ENCODE peak calls at places on chromosomes 11 and 22, in nine cellular contexts. One of them, this sample, is unnamed.

GRCh38 chr11:113415343-113415742 is 27.8 kb downstream of the ANKK1 start:
- DNase-seq in kidney epithelial cell: no peak
- DNase-seq in fibroblast of mammary gland: no peak
- DNase-seq in HFFc6: no peak
- DNase-seq in activated B cell treated with CpG ODN at 0.5 μM for 24 hours: no peak
- DNase-seq in fibroblast of villous mesenchyme: no peak
- DNase-seq in cardiac muscle cell: no peak
- DNase-seq in heart right ventricle: no peak
- DNase-seq in chondrocyte: no peak
- DNase-seq in this sample: no peak

GRCh38 chr11:47412152-47412746 is 3.9 kb downstream of the SLC39A13 start:
- DNase-seq in kidney epithelial cell: no peak
- DNase-seq in fibroblast of mammary gland: peak; percentile 51
- DNase-seq in HFFc6: peak; percentile 39
- DNase-seq in activated B cell treated with CpG ODN at 0.5 μM for 24 hours: peak; percentile 60
- DNase-seq in fibroblast of villous mesenchyme: no peak
- DNase-seq in cardiac muscle cell: peak; percentile 68
- DNase-seq in heart right ventricle: no peak
- DNase-seq in chondrocyte: no peak
- DNase-seq in this sample: peak; percentile 53

GRCh38 chr11:6736495-6737121 is 35.2 kb downstream of the OR2AG2 start:
- DNase-seq in kidney epithelial cell: no peak
- DNase-seq in fibroblast of mammary gland: peak; percentile 39
- DNase-seq in HFFc6: no peak
- DNase-seq in activated B cell treated with CpG ODN at 0.5 μM for 24 hours: no peak
- DNase-seq in fibroblast of villous mesenchyme: no peak
- DNase-seq in cardiac muscle cell: no peak
- DNase-seq in heart right ventricle: no peak
- DNase-seq in chondrocyte: no peak
- DNase-seq in this sample: no peak

GRCh38 chr22:45997077-45997774 is 20.3 kb upstream of the WNT7B start:
- DNase-seq in kidney epithelial cell: peak; percentile 72
- DNase-seq in fibroblast of mammary gland: peak; percentile 99
- DNase-seq in HFFc6: peak; percentile 95
- DNase-seq in activated B cell treated with CpG ODN at 0.5 μM for 24 hours: no peak
- DNase-seq in fibroblast of villous mesenchyme: peak; percentile 98
- DNase-seq in cardiac muscle cell: no peak
- DNase-seq in heart right ventricle: peak; percentile 95
- DNase-seq in chondrocyte: peak; percentile 97
- DNase-seq in this sample: no peak

GRCh38 chr22:29265929-29266328 is 1.9 kb downstream of the RHBDD3 start:
- DNase-seq in kidney epithelial cell: no peak
- DNase-seq in fibroblast of mammary gland: peak; percentile 22
- DNase-seq in HFFc6: no peak
- DNase-seq in activated B cell treated with CpG ODN at 0.5 μM for 24 hours: no peak
- DNase-seq in fibroblast of villous mesenchyme: peak; percentile 14
- DNase-seq in cardiac muscle cell: no peak
- DNase-seq in heart right ventricle: no peak
- DNase-seq in chondrocyte: no peak
- DNase-seq in this sample: no peak

GRCh38 chr11:18313985-18314763 is 7.8 kb downstream of the HPS5 start:
- DNase-seq in kidney epithelial cell: no peak
- DNase-seq in fibroblast of mammary gland: peak; percentile 51
- DNase-seq in HFFc6: no peak
- DNase-seq in activated B cell treated with CpG ODN at 0.5 μM for 24 hours: no peak
- DNase-seq in fibroblast of villous mesenchyme: peak; percentile 28
- DNase-seq in cardiac muscle cell: no peak
- DNase-seq in heart right ventricle: no peak
- DNase-seq in chondrocyte: no peak
- DNase-seq in this sample: no peak

GRCh38 chr11:12235945-12236743 is 125.8 kb downstream of the MICAL2 start:
- DNase-seq in kidney epithelial cell: peak; percentile 81
- DNase-seq in fibroblast of mammary gland: peak; percentile 72
- DNase-seq in HFFc6: peak; percentile 68
- DNase-seq in activated B cell treated with CpG ODN at 0.5 μM for 24 hours: no peak
- DNase-seq in fibroblast of villous mesenchyme: peak; percentile 75
- DNase-seq in cardiac muscle cell: peak; percentile 60
- DNase-seq in heart right ventricle: no peak
- DNase-seq in chondrocyte: no peak
- DNase-seq in this sample: no peak

GRCh38 chr11:96326954-96327353 is 16.0 kb downstream of the MAML2 start:
- DNase-seq in kidney epithelial cell: no peak
- DNase-seq in fibroblast of mammary gland: no peak
- DNase-seq in HFFc6: no peak
- DNase-seq in activated B cell treated with CpG ODN at 0.5 μM for 24 hours: no peak
- DNase-seq in fibroblast of villous mesenchyme: no peak
- DNase-seq in cardiac muscle cell: no peak
- DNase-seq in heart right ventricle: no peak
- DNase-seq in chondrocyte: no peak
- DNase-seq in this sample: no peak

GRCh38 chr11:8093931-8094575 is 13.0 kb downstream of the TUB start:
- DNase-seq in kidney epithelial cell: no peak
- DNase-seq in fibroblast of mammary gland: no peak
- DNase-seq in HFFc6: no peak
- DNase-seq in activated B cell treated with CpG ODN at 0.5 μM for 24 hours: no peak
- DNase-seq in fibroblast of villous mesenchyme: no peak
- DNase-seq in cardiac muscle cell: no peak
- DNase-seq in heart right ventricle: no peak
- DNase-seq in chondrocyte: no peak
- DNase-seq in this sample: no peak

GRCh38 chr11:119371778-119372182 is 9.7 kb downstream of the USP2 start:
- DNase-seq in kidney epithelial cell: no peak
- DNase-seq in fibroblast of mammary gland: no peak
- DNase-seq in HFFc6: no peak
- DNase-seq in activated B cell treated with CpG ODN at 0.5 μM for 24 hours: no peak
- DNase-seq in fibroblast of villous mesenchyme: no peak
- DNase-seq in cardiac muscle cell: no peak
- DNase-seq in heart right ventricle: peak; percentile 57
- DNase-seq in chondrocyte: no peak
- DNase-seq in this sample: no peak
- TF ChIP-seq CTCF in kidney epithelial cell: peak; percentile 28
- TF ChIP-seq CTCF in fibroblast of mammary gland: no peak
- TF ChIP-seq CTCF in HFFc6: peak; percentile 43
- TF ChIP-seq CTCF in activated B cell treated with CpG ODN at 0.5 μM for 24 hours: no peak
- TF ChIP-seq CTCF in fibroblast of villous mesenchyme: peak; percentile 11
- TF ChIP-seq CTCF in cardiac muscle cell: no peak
- TF ChIP-seq CTCF in heart right ventricle: peak; percentile 34
- TF ChIP-seq CTCF in chondrocyte: peak; percentile 62
- TF ChIP-seq CTCF in this sample: peak; percentile 50

DNA sequence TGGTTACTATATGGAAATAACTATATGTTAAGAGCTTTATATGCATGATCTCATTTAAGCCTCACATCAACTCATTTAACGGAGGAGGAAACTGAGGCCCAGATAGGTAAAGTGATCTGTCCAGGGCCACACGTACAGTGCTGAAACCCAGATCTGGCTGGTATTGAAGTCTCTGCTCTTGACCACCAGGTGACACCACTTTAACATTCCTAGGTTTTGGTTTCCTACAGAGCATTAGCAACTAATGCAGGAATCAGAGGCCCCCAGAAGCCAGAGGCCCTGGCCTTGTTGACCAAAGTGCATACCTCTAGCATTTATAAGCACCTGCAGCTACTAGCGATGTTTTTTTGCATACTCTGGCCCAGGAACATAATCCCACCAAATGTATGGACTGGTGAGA is 12.9 kb upstream of the LIMK2 start:
- DNase-seq in kidney epithelial cell: no peak
- DNase-seq in fibroblast of mammary gland: no peak
- DNase-seq in HFFc6: no peak
- DNase-seq in activated B cell treated with CpG ODN at 0.5 μM for 24 hours: no peak
- DNase-seq in fibroblast of villous mesenchyme: no peak
- DNase-seq in cardiac muscle cell: no peak
- DNase-seq in heart right ventricle: no peak
- DNase-seq in chondrocyte: no peak
- DNase-seq in this sample: no peak
- TF ChIP-seq CTCF in kidney epithelial cell: peak; percentile 4
- TF ChIP-seq CTCF in fibroblast of mammary gland: no peak
- TF ChIP-seq CTCF in HFFc6: peak; percentile 41
- TF ChIP-seq CTCF in activated B cell treated with CpG ODN at 0.5 μM for 24 hours: no peak
- TF ChIP-seq CTCF in fibroblast of villous mesenchyme: peak; percentile 24
- TF ChIP-seq CTCF in cardiac muscle cell: no peak
- TF ChIP-seq CTCF in heart right ventricle: peak; percentile 35
- TF ChIP-seq CTCF in chondrocyte: peak; percentile 30
- TF ChIP-seq CTCF in this sample: no peak

GRCh38 chr11:115502636-115503082 is 1.6 kb downstream of the CADM1 start:
- DNase-seq in kidney epithelial cell: no peak
- DNase-seq in fibroblast of mammary gland: no peak
- DNase-seq in HFFc6: no peak
- DNase-seq in activated B cell treated with CpG ODN at 0.5 μM for 24 hours: no peak
- DNase-seq in fibroblast of villous mesenchyme: no peak
- DNase-seq in cardiac muscle cell: no peak
- DNase-seq in heart right ventricle: no peak
- DNase-seq in chondrocyte: no peak
- DNase-seq in this sample: no peak

GRCh38 chr11:115501895-115502589 is 2.2 kb downstream of the CADM1 start:
- DNase-seq in kidney epithelial cell: no peak
- DNase-seq in fibroblast of mammary gland: no peak
- DNase-seq in HFFc6: no peak
- DNase-seq in activated B cell treated with CpG ODN at 0.5 μM for 24 hours: no peak
- DNase-seq in fibroblast of villous mesenchyme: no peak
- DNase-seq in cardiac muscle cell: peak; percentile 44
- DNase-seq in heart right ventricle: no peak
- DNase-seq in chondrocyte: no peak
- DNase-seq in this sample: no peak

GRCh38 chr11:115504279-115505158 is at the start of gene CADM1:
- DNase-seq in kidney epithelial cell: peak; percentile 79
- DNase-seq in fibroblast of mammary gland: peak; percentile 51
- DNase-seq in HFFc6: peak; percentile 13
- DNase-seq in activated B cell treated with CpG ODN at 0.5 μM for 24 hours: no peak
- DNase-seq in fibroblast of villous mesenchyme: peak; percentile 78
- DNase-seq in cardiac muscle cell: peak; percentile 98
- DNase-seq in heart right ventricle: peak; percentile 92
- DNase-seq in chondrocyte: peak; percentile 97
- DNase-seq in this sample: peak; percentile 71

GRCh38 chr11:115503886-115504278 is 333 bp downstream of the CADM1 start:
- DNase-seq in kidney epithelial cell: no peak
- DNase-seq in fibroblast of mammary gland: no peak
- DNase-seq in HFFc6: no peak
- DNase-seq in activated B cell treated with CpG ODN at 0.5 μM for 24 hours: no peak
- DNase-seq in fibroblast of villous mesenchyme: no peak
- DNase-seq in cardiac muscle cell: no peak
- DNase-seq in heart right ventricle: no peak
- DNase-seq in chondrocyte: no peak
- DNase-seq in this sample: no peak

DNA sequence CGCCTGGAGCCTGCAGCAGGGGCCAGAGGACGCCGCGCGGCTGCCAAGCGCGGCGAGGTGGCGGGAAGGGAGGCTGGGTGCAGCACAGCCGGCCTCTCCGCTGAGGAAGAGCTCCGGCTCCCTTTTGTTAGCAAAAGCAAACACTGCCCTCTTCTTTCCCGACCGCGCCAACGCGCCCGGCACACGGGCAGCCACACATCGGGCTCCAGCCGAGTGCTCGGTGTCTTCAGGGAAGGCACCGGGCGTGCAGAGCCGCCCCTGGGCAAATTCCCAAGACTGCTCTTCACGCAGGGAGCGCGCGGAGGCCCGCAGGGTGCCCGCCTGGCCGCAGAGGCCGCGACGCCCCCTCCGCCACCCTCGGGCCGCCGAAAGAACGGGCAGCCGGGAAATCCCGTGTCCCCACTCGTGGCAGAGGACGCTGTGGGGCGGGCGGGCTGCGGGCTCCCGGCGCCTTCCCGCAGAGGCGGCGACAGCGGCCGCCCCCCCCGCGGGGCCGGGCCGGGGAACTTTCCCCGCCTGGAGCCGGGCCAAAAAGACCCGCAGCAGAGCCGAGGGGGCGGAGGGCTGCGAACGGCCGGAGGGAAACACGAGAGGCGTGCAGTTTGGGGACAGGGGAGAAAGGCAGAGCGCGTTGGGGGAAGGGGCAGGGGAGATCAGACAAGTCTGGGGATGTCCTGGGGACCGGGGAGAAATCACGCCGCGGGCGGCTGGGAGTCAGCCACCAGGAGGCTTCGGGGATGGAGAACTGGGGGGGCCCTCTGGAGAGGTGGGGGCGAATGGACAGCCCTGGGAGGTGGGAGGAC is 931 bp downstream of the CADM1 start:
- DNase-seq in kidney epithelial cell: no peak
- DNase-seq in fibroblast of mammary gland: no peak
- DNase-seq in HFFc6: no peak
- DNase-seq in activated B cell treated with CpG ODN at 0.5 μM for 24 hours: no peak
- DNase-seq in fibroblast of villous mesenchyme: peak; percentile 32
- DNase-seq in cardiac muscle cell: peak; percentile 86
- DNase-seq in heart right ventricle: peak; percentile 61
- DNase-seq in chondrocyte: peak; percentile 88
- DNase-seq in this sample: no peak
- TF ChIP-seq CTCF in kidney epithelial cell: peak; percentile 64
- TF ChIP-seq CTCF in fibroblast of mammary gland: no peak
- TF ChIP-seq CTCF in HFFc6: no peak
- TF ChIP-seq CTCF in activated B cell treated with CpG ODN at 0.5 μM for 24 hours: no peak
- TF ChIP-seq CTCF in fibroblast of villous mesenchyme: peak; percentile 30
- TF ChIP-seq CTCF in cardiac muscle cell: peak; percentile 24
- TF ChIP-seq CTCF in heart right ventricle: peak; percentile 35
- TF ChIP-seq CTCF in chondrocyte: peak; percentile 77
- TF ChIP-seq CTCF in this sample: peak; percentile 51

DNA sequence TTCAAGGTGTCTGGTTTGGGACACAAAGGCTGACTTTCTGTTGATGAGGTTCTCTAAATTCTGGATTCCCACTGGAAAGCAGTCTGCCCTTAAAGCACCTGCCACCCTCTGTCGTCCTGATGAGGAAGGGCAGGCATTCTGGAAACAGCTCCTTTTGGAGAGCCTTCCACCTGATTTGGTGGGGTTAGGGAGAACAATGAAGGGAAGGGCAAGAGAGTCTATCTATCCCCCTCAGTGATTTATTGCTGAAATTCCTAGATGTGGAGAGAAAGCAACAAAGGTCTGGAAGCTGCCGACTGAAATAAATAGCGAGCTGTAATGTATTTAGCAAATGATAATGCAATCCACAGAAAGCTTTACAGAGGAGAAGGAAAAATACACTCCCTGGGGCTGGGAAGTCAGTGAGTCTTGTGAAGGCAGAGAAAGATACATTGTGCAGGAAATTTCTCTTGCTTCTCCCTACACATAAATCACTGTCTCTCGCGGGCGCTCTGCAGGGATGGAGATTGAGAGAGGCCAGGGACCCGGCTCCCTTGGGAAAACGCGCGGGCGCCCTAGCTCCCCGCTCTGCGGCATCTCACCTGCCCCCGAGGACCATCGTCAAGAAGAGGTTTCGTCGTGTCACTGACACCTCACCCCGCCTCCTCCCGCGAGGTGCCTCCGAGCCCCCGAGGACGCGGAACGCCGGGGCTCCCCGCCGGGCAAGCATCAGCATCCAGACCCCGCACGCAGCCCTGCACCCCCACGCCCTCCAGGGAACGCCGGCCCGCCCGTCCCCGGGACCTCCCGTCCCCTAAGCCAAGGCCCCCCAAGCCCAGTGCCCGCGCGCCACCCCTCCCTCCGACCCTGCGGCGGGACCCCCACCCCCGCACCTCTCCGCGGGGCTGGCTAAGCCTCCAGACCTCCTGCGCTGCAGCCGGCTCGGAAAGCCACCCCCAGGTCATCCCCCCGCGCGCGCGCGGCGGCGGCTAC is 673 bp downstream of the CDON start:
- DNase-seq in kidney epithelial cell: no peak
- DNase-seq in fibroblast of mammary gland: peak; percentile 52
- DNase-seq in HFFc6: no peak
- DNase-seq in activated B cell treated with CpG ODN at 0.5 μM for 24 hours: no peak
- DNase-seq in fibroblast of villous mesenchyme: peak; percentile 16
- DNase-seq in cardiac muscle cell: peak; percentile 55
- DNase-seq in heart right ventricle: peak; percentile 24
- DNase-seq in chondrocyte: no peak
- DNase-seq in this sample: no peak
- TF ChIP-seq CTCF in kidney epithelial cell: peak; percentile 72
- TF ChIP-seq CTCF in fibroblast of mammary gland: peak; percentile 73
- TF ChIP-seq CTCF in HFFc6: peak; percentile 52
- TF ChIP-seq CTCF in activated B cell treated with CpG ODN at 0.5 μM for 24 hours: no peak
- TF ChIP-seq CTCF in fibroblast of villous mesenchyme: peak; percentile 39
- TF ChIP-seq CTCF in cardiac muscle cell: peak; percentile 49
- TF ChIP-seq CTCF in heart right ventricle: peak; percentile 40
- TF ChIP-seq CTCF in chondrocyte: peak; percentile 77
- TF ChIP-seq CTCF in this sample: peak; percentile 69